ENCODE peak calls at places on chromosomes 6 and 20, in eight cellular contexts. One of them, this sample, is unnamed.

GRCh38 chr6:36028088-36028886 is 679 bp downstream of the MAPK14 start:
- DNase-seq in A549: peak
- DNase-seq in Karpas-422: peak
- DNase-seq in foreskin keratinocyte: peak
- DNase-seq in OCI-LY7: peak
- DNase-seq in CD8-positive, alpha-beta T cell: peak
- DNase-seq in aorta: peak
- DNase-seq in CD4-positive, alpha-beta memory T cell: no peak
- DNase-seq in this sample: no peak

GRCh38 chr6:47483853-47484546 is 6.4 kb downstream of the CD2AP start:
- DNase-seq in A549: no peak
- DNase-seq in Karpas-422: no peak
- DNase-seq in foreskin keratinocyte: peak
- DNase-seq in OCI-LY7: no peak
- DNase-seq in CD8-positive, alpha-beta T cell: no peak
- DNase-seq in aorta: no peak
- DNase-seq in CD4-positive, alpha-beta memory T cell: no peak
- DNase-seq in this sample: no peak

GRCh38 chr20:856361-856775 is 22.9 kb downstream of the FAM110A start:
- DNase-seq in A549: peak
- DNase-seq in Karpas-422: no peak
- DNase-seq in foreskin keratinocyte: peak
- DNase-seq in OCI-LY7: no peak
- DNase-seq in CD8-positive, alpha-beta T cell: peak
- DNase-seq in aorta: peak
- DNase-seq in CD4-positive, alpha-beta memory T cell: peak
- DNase-seq in this sample: no peak

GRCh38 chr6:132425176-132425575 is 23.9 kb upstream of the MOXD1 start:
- DNase-seq in A549: no peak
- DNase-seq in Karpas-422: no peak
- DNase-seq in foreskin keratinocyte: no peak
- DNase-seq in OCI-LY7: no peak
- DNase-seq in CD8-positive, alpha-beta T cell: no peak
- DNase-seq in aorta: no peak
- DNase-seq in CD4-positive, alpha-beta memory T cell: no peak
- DNase-seq in this sample: no peak

GRCh38 chr6:15027472-15027871 is 218.4 kb upstream of the JARID2 start:
- DNase-seq in A549: no peak
- DNase-seq in Karpas-422: no peak
- DNase-seq in foreskin keratinocyte: no peak
- DNase-seq in OCI-LY7: no peak
- DNase-seq in CD8-positive, alpha-beta T cell: no peak
- DNase-seq in aorta: no peak
- DNase-seq in CD4-positive, alpha-beta memory T cell: no peak
- DNase-seq in this sample: no peak

GRCh38 chr6:5517781-5518180 is 256.5 kb downstream of the FARS2 start:
- DNase-seq in A549: no peak
- DNase-seq in Karpas-422: no peak
- DNase-seq in foreskin keratinocyte: no peak
- DNase-seq in OCI-LY7: no peak
- DNase-seq in CD8-positive, alpha-beta T cell: no peak
- DNase-seq in aorta: no peak
- DNase-seq in CD4-positive, alpha-beta memory T cell: peak
- DNase-seq in this sample: no peak

GRCh38 chr6:324116-324728 is 31.9 kb downstream of the DUSP22 start:
- DNase-seq in A549: no peak
- DNase-seq in Karpas-422: no peak
- DNase-seq in foreskin keratinocyte: no peak
- DNase-seq in OCI-LY7: no peak
- DNase-seq in CD8-positive, alpha-beta T cell: no peak
- DNase-seq in aorta: peak
- DNase-seq in CD4-positive, alpha-beta memory T cell: no peak
- DNase-seq in this sample: no peak

GRCh38 chr6:133184798-133185380 is 56.3 kb upstream of the EYA4 start:
- DNase-seq in A549: peak
- DNase-seq in Karpas-422: peak
- DNase-seq in foreskin keratinocyte: no peak
- DNase-seq in OCI-LY7: peak
- DNase-seq in CD8-positive, alpha-beta T cell: no peak
- DNase-seq in aorta: no peak
- DNase-seq in CD4-positive, alpha-beta memory T cell: no peak
- DNase-seq in this sample: no peak

GRCh38 chr6:27019651-27020552 is 227.6 kb upstream of the PRSS16 start:
- DNase-seq in A549: peak
- DNase-seq in Karpas-422: no peak
- DNase-seq in foreskin keratinocyte: peak
- DNase-seq in OCI-LY7: no peak
- DNase-seq in CD8-positive, alpha-beta T cell: peak
- DNase-seq in aorta: peak
- DNase-seq in CD4-positive, alpha-beta memory T cell: peak
- DNase-seq in this sample: peak

GRCh38 chr20:25058051-25058796 is at the start of gene ACSS1:
- DNase-seq in A549: peak
- DNase-seq in Karpas-422: peak
- DNase-seq in foreskin keratinocyte: peak
- DNase-seq in OCI-LY7: peak
- DNase-seq in CD8-positive, alpha-beta T cell: peak
- DNase-seq in aorta: peak
- DNase-seq in CD4-positive, alpha-beta memory T cell: peak
- DNase-seq in this sample: peak

GRCh38 chr20:50850721-50851286 is 55.9 kb downstream of the BCAS4 start:
- DNase-seq in A549: no peak
- DNase-seq in Karpas-422: no peak
- DNase-seq in foreskin keratinocyte: no peak
- DNase-seq in OCI-LY7: peak
- DNase-seq in CD8-positive, alpha-beta T cell: no peak
- DNase-seq in aorta: no peak
- DNase-seq in CD4-positive, alpha-beta memory T cell: no peak
- DNase-seq in this sample: no peak

GRCh38 chr6:167077241-167077932 is 45.5 kb upstream of the CCR6 start:
- DNase-seq in A549: no peak
- DNase-seq in Karpas-422: no peak
- DNase-seq in foreskin keratinocyte: no peak
- DNase-seq in OCI-LY7: no peak
- DNase-seq in CD8-positive, alpha-beta T cell: no peak
- DNase-seq in aorta: no peak
- DNase-seq in CD4-positive, alpha-beta memory T cell: no peak
- DNase-seq in this sample: no peak

DNA sequence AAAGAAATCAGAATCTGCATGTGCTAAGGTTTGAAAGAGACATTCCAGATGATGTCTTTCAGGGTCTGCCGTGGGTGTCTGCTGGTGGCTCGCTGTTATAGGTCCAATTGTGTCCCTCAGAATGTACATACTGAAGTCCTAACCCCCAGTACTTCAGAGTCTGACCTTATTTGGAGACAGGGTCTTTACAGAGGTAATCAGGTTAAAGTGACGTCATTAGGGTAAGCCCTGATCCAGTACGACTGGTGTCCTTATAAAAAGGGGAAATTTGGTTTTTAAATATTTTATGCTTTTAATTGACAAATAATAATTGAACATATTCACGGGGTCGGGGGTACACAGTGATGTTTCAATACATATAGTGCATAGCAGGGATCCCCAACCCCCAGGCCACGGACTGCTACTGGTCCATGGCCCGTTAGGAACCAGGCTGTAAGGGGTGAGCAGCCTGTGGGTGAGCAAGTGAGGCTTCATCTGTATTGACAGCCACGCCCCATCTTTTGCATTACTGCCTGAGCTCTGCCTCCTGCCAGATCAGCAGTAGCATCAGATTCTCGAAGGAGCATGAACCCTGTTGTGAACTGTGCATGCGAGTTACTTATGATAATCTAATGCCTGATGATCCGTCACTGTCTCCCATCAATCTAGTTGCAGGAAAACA is 33.2 kb upstream of the SLC22A23 start:
- DNase-seq in A549: no peak
- DNase-seq in Karpas-422: peak
- DNase-seq in foreskin keratinocyte: no peak
- DNase-seq in OCI-LY7: no peak
- DNase-seq in CD8-positive, alpha-beta T cell: no peak
- DNase-seq in aorta: no peak
- DNase-seq in CD4-positive, alpha-beta memory T cell: no peak
- DNase-seq in this sample: no peak
- H3K27ac ChIP-seq in A549: no peak
- H3K27ac ChIP-seq in Karpas-422: no peak
- H3K27ac ChIP-seq in foreskin keratinocyte: no peak
- H3K27ac ChIP-seq in OCI-LY7: no peak
- H3K27ac ChIP-seq in CD8-positive, alpha-beta T cell: no peak
- H3K27ac ChIP-seq in aorta: no peak
- H3K27ac ChIP-seq in CD4-positive, alpha-beta memory T cell: no peak
- H3K27ac ChIP-seq in this sample: no peak

GRCh38 chr20:14685179-14685578 is 347.8 kb upstream of the FLRT3 start:
- DNase-seq in A549: no peak
- DNase-seq in Karpas-422: no peak
- DNase-seq in foreskin keratinocyte: no peak
- DNase-seq in OCI-LY7: no peak
- DNase-seq in CD8-positive, alpha-beta T cell: no peak
- DNase-seq in aorta: no peak
- DNase-seq in CD4-positive, alpha-beta memory T cell: no peak
- DNase-seq in this sample: no peak
- H3K27ac ChIP-seq in A549: no peak
- H3K27ac ChIP-seq in Karpas-422: no peak
- H3K27ac ChIP-seq in foreskin keratinocyte: no peak
- H3K27ac ChIP-seq in OCI-LY7: no peak
- H3K27ac ChIP-seq in CD8-positive, alpha-beta T cell: no peak
- H3K27ac ChIP-seq in aorta: no peak
- H3K27ac ChIP-seq in CD4-positive, alpha-beta memory T cell: no peak
- H3K27ac ChIP-seq in this sample: no peak

GRCh38 chr6:130997061-130997753 is 65.8 kb downstream of the EPB41L2 start:
- DNase-seq in A549: no peak
- DNase-seq in Karpas-422: no peak
- DNase-seq in foreskin keratinocyte: no peak
- DNase-seq in OCI-LY7: no peak
- DNase-seq in CD8-positive, alpha-beta T cell: no peak
- DNase-seq in aorta: no peak
- DNase-seq in CD4-positive, alpha-beta memory T cell: no peak
- DNase-seq in this sample: no peak
- H3K27ac ChIP-seq in A549: no peak
- H3K27ac ChIP-seq in Karpas-422: no peak
- H3K27ac ChIP-seq in foreskin keratinocyte: no peak
- H3K27ac ChIP-seq in OCI-LY7: no peak
- H3K27ac ChIP-seq in CD8-positive, alpha-beta T cell: no peak
- H3K27ac ChIP-seq in aorta: no peak
- H3K27ac ChIP-seq in CD4-positive, alpha-beta memory T cell: no peak
- H3K27ac ChIP-seq in this sample: peak

GRCh38 chr6:40912158-40912946 is 126.7 kb downstream of the UNC5CL start:
- DNase-seq in A549: peak
- DNase-seq in Karpas-422: peak
- DNase-seq in foreskin keratinocyte: peak
- DNase-seq in OCI-LY7: peak
- DNase-seq in CD8-positive, alpha-beta T cell: no peak
- DNase-seq in aorta: no peak
- DNase-seq in CD4-positive, alpha-beta memory T cell: no peak
- DNase-seq in this sample: peak
- H3K27ac ChIP-seq in A549: peak
- H3K27ac ChIP-seq in Karpas-422: no peak
- H3K27ac ChIP-seq in foreskin keratinocyte: no peak
- H3K27ac ChIP-seq in OCI-LY7: no peak
- H3K27ac ChIP-seq in CD8-positive, alpha-beta T cell: no peak
- H3K27ac ChIP-seq in aorta: no peak
- H3K27ac ChIP-seq in CD4-positive, alpha-beta memory T cell: no peak
- H3K27ac ChIP-seq in this sample: no peak

This sample was measured in substantia nigra.